ENCODE peak calls at places on chromosomes 2 and 18, in five cellular contexts. One of them, this sample, is unnamed.

GRCh38 chr2:18373664-18374063 is 186.8 kb downstream of the RDH14 start:
- DNase-seq in activated T-cell treated with anti-CD3 and anti-CD28 coated beads, Interleukin-2, amount 50 U/mL, for 4 hours: no peak
- DNase-seq in EH: peak
- DNase-seq in stimulated activated CD4-positive, alpha-beta T cell treated with anti-CD3 and anti-CD28 coated beads, Interleukin-2, amount 100 ng/mL, for 24 hours: no peak
- DNase-seq in brain microvascular endothelial cell: peak
- DNase-seq in this sample: no peak

GRCh38 chr2:27271631-27272340 is 3.4 kb upstream of the DNAJC5G start:
- DNase-seq in activated T-cell treated with anti-CD3 and anti-CD28 coated beads, Interleukin-2, amount 50 U/mL, for 4 hours: no peak
- DNase-seq in EH: no peak
- DNase-seq in stimulated activated CD4-positive, alpha-beta T cell treated with anti-CD3 and anti-CD28 coated beads, Interleukin-2, amount 100 ng/mL, for 24 hours: no peak
- DNase-seq in brain microvascular endothelial cell: no peak
- DNase-seq in this sample: no peak

GRCh38 chr2:74004212-74005182 is 19.8 kb downstream of the TET3 start:
- DNase-seq in activated T-cell treated with anti-CD3 and anti-CD28 coated beads, Interleukin-2, amount 50 U/mL, for 4 hours: no peak
- DNase-seq in EH: no peak
- DNase-seq in stimulated activated CD4-positive, alpha-beta T cell treated with anti-CD3 and anti-CD28 coated beads, Interleukin-2, amount 100 ng/mL, for 24 hours: no peak
- DNase-seq in brain microvascular endothelial cell: no peak
- DNase-seq in this sample: no peak

GRCh38 chr18:25370391-25370790 is 18.4 kb upstream of the ZNF521 start:
- DNase-seq in activated T-cell treated with anti-CD3 and anti-CD28 coated beads, Interleukin-2, amount 50 U/mL, for 4 hours: no peak
- DNase-seq in EH: no peak
- DNase-seq in stimulated activated CD4-positive, alpha-beta T cell treated with anti-CD3 and anti-CD28 coated beads, Interleukin-2, amount 100 ng/mL, for 24 hours: no peak
- DNase-seq in brain microvascular endothelial cell: no peak
- DNase-seq in this sample: no peak

GRCh38 chr2:171509945-171510731 is 12.1 kb upstream of the CYBRD1 start:
- DNase-seq in activated T-cell treated with anti-CD3 and anti-CD28 coated beads, Interleukin-2, amount 50 U/mL, for 4 hours: no peak
- DNase-seq in EH: no peak
- DNase-seq in stimulated activated CD4-positive, alpha-beta T cell treated with anti-CD3 and anti-CD28 coated beads, Interleukin-2, amount 100 ng/mL, for 24 hours: no peak
- DNase-seq in brain microvascular endothelial cell: no peak
- DNase-seq in this sample: no peak

GRCh38 chr18:28984731-28985130 is 807.8 kb upstream of the CDH2 start:
- DNase-seq in activated T-cell treated with anti-CD3 and anti-CD28 coated beads, Interleukin-2, amount 50 U/mL, for 4 hours: no peak
- DNase-seq in EH: peak
- DNase-seq in stimulated activated CD4-positive, alpha-beta T cell treated with anti-CD3 and anti-CD28 coated beads, Interleukin-2, amount 100 ng/mL, for 24 hours: no peak
- DNase-seq in brain microvascular endothelial cell: no peak
- DNase-seq in this sample: no peak

GRCh38 chr2:224442092-224442999 is 40.4 kb upstream of the FAM124B start:
- DNase-seq in activated T-cell treated with anti-CD3 and anti-CD28 coated beads, Interleukin-2, amount 50 U/mL, for 4 hours: no peak
- DNase-seq in EH: peak
- DNase-seq in stimulated activated CD4-positive, alpha-beta T cell treated with anti-CD3 and anti-CD28 coated beads, Interleukin-2, amount 100 ng/mL, for 24 hours: peak
- DNase-seq in brain microvascular endothelial cell: no peak
- DNase-seq in this sample: no peak

GRCh38 chr2:111663471-111663951 is 220.5 kb downstream of the ANAPC1 start:
- DNase-seq in activated T-cell treated with anti-CD3 and anti-CD28 coated beads, Interleukin-2, amount 50 U/mL, for 4 hours: no peak
- DNase-seq in EH: peak
- DNase-seq in stimulated activated CD4-positive, alpha-beta T cell treated with anti-CD3 and anti-CD28 coated beads, Interleukin-2, amount 100 ng/mL, for 24 hours: no peak
- DNase-seq in brain microvascular endothelial cell: peak
- DNase-seq in this sample: no peak

This sample was measured in upper lobe of left lung.